ENCODE peak calls at places on chromosomes 1 and 21, in nine cellular contexts. A is GM12892; B is AG04449; E is head of caudate nucleus; H is BE2C; O is endothelial cell; M is WTC11; K is T-helper 2 cell; V is activated effector memory CD4-positive, alpha-beta T cell treated with Interleukin-2 at 50 U/mL for 16 hours. W is an unnamed sample.

GRCh38 chr1:27773732-27774445 is 870 bp downstream of the STX12 start:
- DNase-seq in V (peak; percentile 22), H (no peak), K (no peak), O (no peak), E (no peak), A (no peak), B (no peak), M (no peak), W (no peak)

GRCh38 chr1:16145030-16145987 is 10.6 kb downstream of the EPHA2 start:
- DNase-seq in H (no peak), K (no peak), E (no peak), V (no peak), A (no peak), B (no peak), O (peak; percentile 77), M (peak; percentile 55), W (peak; percentile 79)

GRCh38 chr1:111281411-111281810 is 9.2 kb upstream of the CHIA start:
- DNase-seq in M (no peak), A (no peak), V (no peak), B (no peak), K (no peak), H (no peak), E (no peak), O (no peak), W (no peak)

GRCh38 chr1:35876988-35877387 is 6.0 kb upstream of the AGO1 start:
- DNase-seq in A (no peak), B (no peak), E (no peak), H (no peak), K (no peak), V (no peak), O (peak; percentile 43), M (peak; percentile 57), W (peak; percentile 39)

GRCh38 chr1:191358724-191359123 is 799.5 kb upstream of the RGS18 start:
- DNase-seq in O (no peak), H (no peak), B (no peak), A (no peak), E (no peak), V (no peak), K (no peak), M (no peak), W (no peak)

GRCh38 chr1:13990939-13991338 is 291.0 kb downstream of the PRDM2 start:
- DNase-seq in E (no peak), A (no peak), B (no peak), K (no peak), H (no peak), O (no peak), M (no peak), V (no peak), W (no peak)

GRCh38 chr1:39540504-39541031 is 36.0 kb downstream of the PABPC4 start:
- DNase-seq in B (peak; percentile 9), K (no peak), E (peak; percentile 60), H (no peak), A (no peak), V (no peak), M (no peak), O (no peak), W (no peak)

GRCh38 chr1:163315773-163316374 is 5.9 kb upstream of the NUF2 start:
- DNase-seq in O (peak; percentile 45), E (no peak), B (no peak), K (no peak), A (no peak), V (no peak), H (peak; percentile 70), M (no peak), W (no peak)

GRCh38 chr21:42062543-42063022 is 8.5 kb upstream of the UMODL1 start:
- DNase-seq in B (no peak), M (no peak), A (peak; percentile 75), O (no peak), E (no peak), K (peak; percentile 53), H (no peak), V (peak; percentile 86), W (no peak)

GRCh38 chr1:235843458-235843857 is 23.2 kb downstream of the LYST start:
- DNase-seq in A (no peak), K (no peak), B (no peak), M (no peak), V (no peak), H (no peak), E (no peak), O (no peak), W (no peak)

GRCh38 chr1:109767596-109768334 is 4.0 kb upstream of the EPS8L3 start:
- DNase-seq in A (no peak), V (no peak), O (no peak), B (no peak), K (no peak), H (peak; percentile 2), E (no peak), M (peak; percentile 4), W (peak; percentile 5)

GRCh38 chr1:201051399-201051798 is 27.9 kb upstream of the KIF21B start:
- DNase-seq in O (no peak), B (no peak), K (no peak), E (no peak), V (no peak), M (no peak), A (no peak), H (no peak), W (no peak)

GRCh38 chr1:88061106-88061829 is 622.8 kb upstream of the PKN2 start:
- DNase-seq in H (peak; percentile 63), B (no peak), A (no peak), O (peak; percentile 31), K (no peak), M (peak; percentile 61), V (no peak), E (no peak), W (peak; percentile 66)

GRCh38 chr1:20715406-20715805 is 2.4 kb downstream of the KIF17 start:
- DNase-seq in V (no peak), H (no peak), A (no peak), E (no peak), M (no peak), O (no peak), B (no peak), K (no peak), W (no peak)

GRCh38 chr1:199759268-199759724 is 268.2 kb upstream of the NR5A2 start:
- DNase-seq in O (no peak), M (no peak), E (no peak), A (no peak), H (no peak), K (no peak), V (no peak), B (no peak), W (no peak)

GRCh38 chr1:167905671-167906070 is 8.3 kb downstream of the ADCY10 start:
- DNase-seq in E (no peak), A (no peak), V (no peak), H (no peak), K (no peak), M (no peak), B (no peak), O (no peak), W (no peak)

GRCh38 chr1:145960468-145961108 is 2.8 kb upstream of the LIX1L start:
- DNase-seq in A (no peak), V (peak; percentile 32), E (peak; percentile 77), M (peak; percentile 90), B (no peak), H (peak; percentile 94), K (peak; percentile 21), O (peak; percentile 75), W (peak; percentile 46)

GRCh38 chr1:165129568-165130164 is 226.8 kb downstream of the LMX1A start:
- DNase-seq in E (peak; percentile 70), O (peak; percentile 84), V (no peak), M (peak; percentile 89), K (no peak), B (no peak), H (peak; percentile 67), A (no peak), W (peak; percentile 84)

W was measured in Caco-2.